ENCODE peak calls at places on chromosomes 12 and 14, in four cellular contexts. One of them, this sample, is unnamed.

GRCh38 chr12:75665216-75665615 is 153.8 kb upstream of the KRR1 start:
- DNase-seq in endothelial cell: no peak
- DNase-seq in Caco-2: no peak
- DNase-seq in stimulated activated CD4-positive, alpha-beta T cell treated with anti-CD3 and anti-CD28 coated beads, Interleukin-4, amount 100 ng/mL, for 4 hours: no peak
- DNase-seq in this sample: no peak

GRCh38 chr12:24304285-24304684 is 354.8 kb upstream of the SOX5 start:
- DNase-seq in Caco-2: no peak
- DNase-seq in stimulated activated CD4-positive, alpha-beta T cell treated with anti-CD3 and anti-CD28 coated beads, Interleukin-4, amount 100 ng/mL, for 4 hours: no peak
- DNase-seq in endothelial cell: no peak
- DNase-seq in this sample: no peak

GRCh38 chr12:45725631-45726593 is 3.6 kb upstream of the ARID2 start:
- DNase-seq in endothelial cell: peak
- DNase-seq in stimulated activated CD4-positive, alpha-beta T cell treated with anti-CD3 and anti-CD28 coated beads, Interleukin-4, amount 100 ng/mL, for 4 hours: no peak
- DNase-seq in Caco-2: peak
- DNase-seq in this sample: no peak

GRCh38 chr12:62261876-62262275 is 1.7 kb downstream of the USP15 start:
- DNase-seq in endothelial cell: no peak
- DNase-seq in Caco-2: no peak
- DNase-seq in stimulated activated CD4-positive, alpha-beta T cell treated with anti-CD3 and anti-CD28 coated beads, Interleukin-4, amount 100 ng/mL, for 4 hours: no peak
- DNase-seq in this sample: no peak

GRCh38 chr14:30864934-30865333 is 9.4 kb upstream of the COCH start:
- DNase-seq in stimulated activated CD4-positive, alpha-beta T cell treated with anti-CD3 and anti-CD28 coated beads, Interleukin-4, amount 100 ng/mL, for 4 hours: no peak
- DNase-seq in Caco-2: no peak
- DNase-seq in endothelial cell: no peak
- DNase-seq in this sample: no peak

GRCh38 chr12:97801471-97802045 is 339.0 kb downstream of the RMST start:
- DNase-seq in endothelial cell: no peak
- DNase-seq in Caco-2: no peak
- DNase-seq in stimulated activated CD4-positive, alpha-beta T cell treated with anti-CD3 and anti-CD28 coated beads, Interleukin-4, amount 100 ng/mL, for 4 hours: no peak
- DNase-seq in this sample: no peak

GRCh38 chr12:43291516-43291915 is 260.5 kb downstream of the ADAMTS20 start:
- DNase-seq in Caco-2: no peak
- DNase-seq in stimulated activated CD4-positive, alpha-beta T cell treated with anti-CD3 and anti-CD28 coated beads, Interleukin-4, amount 100 ng/mL, for 4 hours: no peak
- DNase-seq in endothelial cell: no peak
- DNase-seq in this sample: no peak

GRCh38 chr14:80475074-80475473 is 263.8 kb upstream of the DIO2 start:
- DNase-seq in endothelial cell: no peak
- DNase-seq in stimulated activated CD4-positive, alpha-beta T cell treated with anti-CD3 and anti-CD28 coated beads, Interleukin-4, amount 100 ng/mL, for 4 hours: no peak
- DNase-seq in Caco-2: no peak
- DNase-seq in this sample: no peak

GRCh38 chr14:71472281-71472960 is 459.8 kb upstream of the RGS6 start:
- DNase-seq in stimulated activated CD4-positive, alpha-beta T cell treated with anti-CD3 and anti-CD28 coated beads, Interleukin-4, amount 100 ng/mL, for 4 hours: no peak
- DNase-seq in endothelial cell: no peak
- DNase-seq in Caco-2: no peak
- DNase-seq in this sample: no peak

GRCh38 chr14:69101331-69101826 is 51.5 kb downstream of the DCAF5 start:
- DNase-seq in endothelial cell: no peak
- DNase-seq in Caco-2: peak
- DNase-seq in stimulated activated CD4-positive, alpha-beta T cell treated with anti-CD3 and anti-CD28 coated beads, Interleukin-4, amount 100 ng/mL, for 4 hours: no peak
- DNase-seq in this sample: no peak

GRCh38 chr12:20653871-20654270 is 41.3 kb upstream of the SLCO1C1 start:
- DNase-seq in stimulated activated CD4-positive, alpha-beta T cell treated with anti-CD3 and anti-CD28 coated beads, Interleukin-4, amount 100 ng/mL, for 4 hours: no peak
- DNase-seq in endothelial cell: no peak
- DNase-seq in Caco-2: no peak
- DNase-seq in this sample: no peak

GRCh38 chr14:58280954-58281787 is 17.2 kb upstream of the ARID4A start:
- DNase-seq in stimulated activated CD4-positive, alpha-beta T cell treated with anti-CD3 and anti-CD28 coated beads, Interleukin-4, amount 100 ng/mL, for 4 hours: peak
- DNase-seq in Caco-2: no peak
- DNase-seq in endothelial cell: no peak
- DNase-seq in this sample: no peak

GRCh38 chr12:120598674-120599463 is 17.7 kb upstream of the POP5 start:
- DNase-seq in Caco-2: no peak
- DNase-seq in stimulated activated CD4-positive, alpha-beta T cell treated with anti-CD3 and anti-CD28 coated beads, Interleukin-4, amount 100 ng/mL, for 4 hours: no peak
- DNase-seq in endothelial cell: no peak
- DNase-seq in this sample: no peak

GRCh38 chr12:13124661-13125505 is 21.4 kb upstream of the GSG1 start:
- DNase-seq in stimulated activated CD4-positive, alpha-beta T cell treated with anti-CD3 and anti-CD28 coated beads, Interleukin-4, amount 100 ng/mL, for 4 hours: no peak
- DNase-seq in Caco-2: peak
- DNase-seq in endothelial cell: no peak
- DNase-seq in this sample: no peak

GRCh38 chr14:54001189-54001878 is 44.7 kb upstream of the BMP4 start:
- DNase-seq in stimulated activated CD4-positive, alpha-beta T cell treated with anti-CD3 and anti-CD28 coated beads, Interleukin-4, amount 100 ng/mL, for 4 hours: no peak
- DNase-seq in endothelial cell: no peak
- DNase-seq in Caco-2: peak
- DNase-seq in this sample: no peak

GRCh38 chr12:82608706-82609105 is 78.0 kb upstream of the TMTC2 start:
- DNase-seq in endothelial cell: no peak
- DNase-seq in Caco-2: no peak
- DNase-seq in stimulated activated CD4-positive, alpha-beta T cell treated with anti-CD3 and anti-CD28 coated beads, Interleukin-4, amount 100 ng/mL, for 4 hours: no peak
- DNase-seq in this sample: no peak

GRCh38 chr12:49865109-49865781 is 22.3 kb upstream of the BCDIN3D start:
- DNase-seq in Caco-2: no peak
- DNase-seq in stimulated activated CD4-positive, alpha-beta T cell treated with anti-CD3 and anti-CD28 coated beads, Interleukin-4, amount 100 ng/mL, for 4 hours: no peak
- DNase-seq in endothelial cell: no peak
- DNase-seq in this sample: no peak

GRCh38 chr14:99786423-99787051 is 6.7 kb upstream of the EML1 start:
- DNase-seq in stimulated activated CD4-positive, alpha-beta T cell treated with anti-CD3 and anti-CD28 coated beads, Interleukin-4, amount 100 ng/mL, for 4 hours: no peak
- DNase-seq in Caco-2: no peak
- DNase-seq in endothelial cell: no peak
- DNase-seq in this sample: no peak

GRCh38 chr12:123150273-123150803 is 552 bp downstream of the PITPNM2 start:
- DNase-seq in Caco-2: no peak
- DNase-seq in endothelial cell: no peak
- DNase-seq in stimulated activated CD4-positive, alpha-beta T cell treated with anti-CD3 and anti-CD28 coated beads, Interleukin-4, amount 100 ng/mL, for 4 hours: peak
- DNase-seq in this sample: no peak

GRCh38 chr12:27277846-27278260 is 33.8 kb downstream of the STK38L start:
- DNase-seq in stimulated activated CD4-positive, alpha-beta T cell treated with anti-CD3 and anti-CD28 coated beads, Interleukin-4, amount 100 ng/mL, for 4 hours: no peak
- DNase-seq in Caco-2: peak
- DNase-seq in endothelial cell: no peak
- DNase-seq in this sample: no peak

GRCh38 chr12:4826909-4827308 is 82.8 kb upstream of the KCNA1 start:
- DNase-seq in endothelial cell: no peak
- DNase-seq in Caco-2: no peak
- DNase-seq in stimulated activated CD4-positive, alpha-beta T cell treated with anti-CD3 and anti-CD28 coated beads, Interleukin-4, amount 100 ng/mL, for 4 hours: no peak
- DNase-seq in this sample: no peak

GRCh38 chr12:19444097-19444496 is 4.8 kb downstream of the AEBP2 start:
- DNase-seq in Caco-2: no peak
- DNase-seq in endothelial cell: no peak
- DNase-seq in stimulated activated CD4-positive, alpha-beta T cell treated with anti-CD3 and anti-CD28 coated beads, Interleukin-4, amount 100 ng/mL, for 4 hours: no peak
- DNase-seq in this sample: no peak

GRCh38 chr12:108859923-108860291 is 2.5 kb upstream of the SSH1 start:
- DNase-seq in endothelial cell: no peak
- DNase-seq in Caco-2: no peak
- DNase-seq in stimulated activated CD4-positive, alpha-beta T cell treated with anti-CD3 and anti-CD28 coated beads, Interleukin-4, amount 100 ng/mL, for 4 hours: no peak
- DNase-seq in this sample: no peak

GRCh38 chr14:61710853-61711817 is 15.8 kb downstream of the HIF1A start:
- DNase-seq in endothelial cell: no peak
- DNase-seq in stimulated activated CD4-positive, alpha-beta T cell treated with anti-CD3 and anti-CD28 coated beads, Interleukin-4, amount 100 ng/mL, for 4 hours: no peak
- DNase-seq in Caco-2: no peak
- DNase-seq in this sample: no peak

GRCh38 chr12:70747445-70747844 is 110.2 kb upstream of the PTPRB start:
- DNase-seq in Caco-2: no peak
- DNase-seq in endothelial cell: no peak
- DNase-seq in stimulated activated CD4-positive, alpha-beta T cell treated with anti-CD3 and anti-CD28 coated beads, Interleukin-4, amount 100 ng/mL, for 4 hours: no peak
- DNase-seq in this sample: no peak

GRCh38 chr12:83102499-83102898 is 415.8 kb downstream of the TMTC2 start:
- DNase-seq in stimulated activated CD4-positive, alpha-beta T cell treated with anti-CD3 and anti-CD28 coated beads, Interleukin-4, amount 100 ng/mL, for 4 hours: no peak
- DNase-seq in Caco-2: no peak
- DNase-seq in endothelial cell: no peak
- DNase-seq in this sample: no peak

GRCh38 chr14:94372021-94372605 is 16.3 kb downstream of the SERPINA1 start:
- DNase-seq in Caco-2: no peak
- DNase-seq in endothelial cell: no peak
- DNase-seq in stimulated activated CD4-positive, alpha-beta T cell treated with anti-CD3 and anti-CD28 coated beads, Interleukin-4, amount 100 ng/mL, for 4 hours: no peak
- DNase-seq in this sample: no peak

This sample was measured in activated T-cell treated with anti-CD3 and anti-CD28 coated beads for 24 hours.